ENCODE peak calls at places on chromosome 7, in eight cellular contexts. C, O, L, U, Z, S, Q and V are unnamed samples.

GRCh38 chr7:114141415-114141814 is 222.6 kb upstream of the PPP1R3A start:
- DNase-seq in L (no peak), S (no peak), Q (no peak), U (no peak), Z (no peak), C (no peak), O (no peak), V (no peak)

GRCh38 chr7:35680403-35681013 is 14.4 kb downstream of the HERPUD2 start:
- DNase-seq in Q (no peak), O (no peak), U (no peak), S (no peak), L (no peak), Z (no peak), C (no peak), V (no peak)

GRCh38 chr7:30159153-30159552 is 24.4 kb downstream of the MTURN start:
- DNase-seq in Z (no peak), C (no peak), L (no peak), U (no peak), O (no peak), Q (no peak), S (no peak), V (no peak)

GRCh38 chr7:158468700-158469296 is 118.8 kb downstream of the PTPRN2 start:
- DNase-seq in Z (no peak), O (no peak), S (no peak), Q (no peak), L (no peak), U (no peak), C (no peak), V (no peak)

GRCh38 chr7:46680147-46680546 is 759.1 kb upstream of the IGFBP3 start:
- DNase-seq in L (no peak), Z (peak), S (no peak), Q (no peak), U (no peak), O (no peak), C (no peak), V (no peak)

GRCh38 chr7:102988631-102989030 is 75.8 kb downstream of the LRRC17 start:
- DNase-seq in L (no peak), U (no peak), O (no peak), S (no peak), C (no peak), Q (no peak), Z (no peak), V (no peak)

GRCh38 chr7:121032645-121033460 is 44.3 kb downstream of the CPED1 start:
- DNase-seq in O (no peak), C (peak), L (no peak), Z (no peak), Q (peak), S (no peak), U (no peak), V (no peak)

GRCh38 chr7:89023146-89023545 is 227.6 kb upstream of the TEX47 start:
- DNase-seq in S (no peak), L (no peak), O (no peak), Z (no peak), C (no peak), Q (no peak), U (no peak), V (no peak)

GRCh38 chr7:136251826-136252225 is 274.7 kb upstream of the MTPN start:
- DNase-seq in U (no peak), O (no peak), C (no peak), Q (no peak), S (no peak), L (no peak), Z (no peak), V (no peak)

GRCh38 chr7:46071601-46072000 is 150.5 kb upstream of the IGFBP3 start:
- DNase-seq in L (no peak), S (no peak), Q (no peak), Z (no peak), U (no peak), O (no peak), C (no peak), V (no peak)

GRCh38 chr7:90988523-90988922 is 275.7 kb upstream of the FZD1 start:
- DNase-seq in Z (no peak), Q (peak), L (no peak), O (no peak), C (no peak), U (no peak), S (no peak), V (no peak)

GRCh38 chr7:98567979-98568378 is 49.1 kb upstream of the NPTX2 start:
- DNase-seq in S (no peak), Q (no peak), U (no peak), L (no peak), C (no peak), Z (no peak), O (no peak), V (no peak)

GRCh38 chr7:7565018-7565680 is 1.5 kb upstream of the MIOS start:
- DNase-seq in L (no peak), Q (no peak), U (no peak), O (no peak), C (no peak), Z (no peak), S (no peak), V (no peak)

GRCh38 chr7:33418251-33418701 is 288.9 kb downstream of the BBS9 start:
- DNase-seq in C (peak), Q (peak), O (no peak), Z (no peak), L (no peak), U (no peak), S (no peak), V (no peak)

GRCh38 chr7:142813262-142813661 is 41.6 kb upstream of the EPHB6 start:
- DNase-seq in L (no peak), U (no peak), Q (peak), S (no peak), Z (no peak), O (no peak), C (peak), V (no peak)

GRCh38 chr7:69276011-69276729 is 322.1 kb upstream of the AUTS2 start:
- DNase-seq in U (no peak), L (no peak), O (no peak), S (no peak), Q (no peak), C (peak), Z (no peak), V (no peak)

GRCh38 chr7:106285051-106285800 is 443 bp upstream of the NAMPT start:
- DNase-seq in C (peak), L (peak), Q (peak), U (peak), O (peak), Z (peak), S (peak), V (peak)

GRCh38 chr7:128888756-128889095 is 21.8 kb downstream of the KCP start:
- DNase-seq in S (no peak), Z (no peak), Q (no peak), L (peak), C (no peak), U (no peak), O (no peak), V (no peak)

GRCh38 chr7:100080895-100081534 is 508 bp downstream of the ZNF3 start:
- DNase-seq in Q (no peak), L (no peak), C (no peak), O (no peak), S (no peak), U (no peak), Z (no peak), V (no peak)

GRCh38 chr7:98357751-98358161 is 43.1 kb downstream of the BAIAP2L1 start:
- DNase-seq in O (no peak), L (no peak), U (no peak), C (no peak), Z (no peak), S (no peak), Q (no peak), V (no peak)

GRCh38 chr7:20532841-20533240 is 82.6 kb upstream of the ABCB5 start:
- DNase-seq in O (no peak), U (no peak), C (no peak), L (no peak), Q (no peak), S (no peak), Z (no peak), V (no peak)